ENCODE peak calls at places on chromosomes 12 and 14, in eight cellular contexts. Z is CD8-positive, alpha-beta T cell; B is cardiac muscle cell; O is tibial nerve; C is adrenal gland; E is nephron progenitor cell; L is glutamatergic neuron; Y is upper lobe of right lung. W is an unnamed sample.

GRCh38 chr12:41724216-41724615 is 420.5 kb downstream of the GXYLT1 start:
- DNase-seq in B (no peak), L (no peak), Z (no peak), E (no peak), O (no peak), C (no peak), Y (no peak), W (no peak)

GRCh38 chr12:79884401-79885006 is 50.4 kb downstream of the PPP1R12A start:
- DNase-seq in Y (no peak), C (no peak), O (no peak), E (no peak), Z (no peak), B (no peak), L (no peak), W (no peak)

GRCh38 chr14:92481386-92481785 is 32.2 kb upstream of the RIN3 start:
- DNase-seq in Z (no peak), B (peak; percentile 67), Y (no peak), C (no peak), O (no peak), L (no peak), E (no peak), W (no peak)

GRCh38 chr12:124448241-124448954 is 119.0 kb downstream of the NCOR2 start:
- DNase-seq in O (no peak), C (no peak), E (no peak), Y (no peak), L (no peak), Z (no peak), B (no peak), W (peak; percentile 62)

GRCh38 chr12:84779169-84779568 is 133.4 kb downstream of the SLC6A15 start:
- DNase-seq in O (no peak), Y (no peak), Z (no peak), L (no peak), E (no peak), B (no peak), C (no peak), W (no peak)

GRCh38 chr14:24310387-24310665 is 386 bp downstream of the LTB4R2 start:
- DNase-seq in C (no peak), L (no peak), B (no peak), Z (no peak), E (no peak), Y (no peak), O (no peak), W (no peak)

GRCh38 chr12:31736472-31736871 is 7.7 kb upstream of the AMN1 start:
- DNase-seq in Z (peak; percentile 58), L (no peak), E (no peak), O (no peak), Y (no peak), C (peak; percentile 42), B (peak; percentile 82), W (no peak)

GRCh38 chr12:86233126-86233525 is 23.1 kb downstream of the MGAT4C start:
- DNase-seq in O (no peak), E (no peak), L (no peak), C (no peak), Z (no peak), B (no peak), Y (no peak), W (no peak)

GRCh38 chr14:101024686-101025085 is 121.2 kb upstream of the RTL1 start:
- DNase-seq in Z (no peak), O (no peak), B (no peak), L (no peak), E (no peak), Y (peak; percentile 15), C (no peak), W (peak; percentile 18)

GRCh38 chr14:74739293-74740030 is 23.7 kb upstream of the YLPM1 start:
- DNase-seq in Y (no peak), C (no peak), Z (no peak), B (no peak), O (no peak), E (no peak), L (no peak), W (no peak)

GRCh38 chr14:48686650-48687049 is 899.5 kb downstream of the RPS29 start:
- DNase-seq in Y (no peak), E (no peak), B (no peak), C (no peak), Z (no peak), L (no peak), O (no peak), W (no peak)

GRCh38 chr14:48693793-48694192 is 892.4 kb downstream of the RPS29 start:
- DNase-seq in L (no peak), C (no peak), Z (no peak), O (no peak), Y (no peak), E (no peak), B (no peak), W (no peak)

GRCh38 chr14:48690349-48690748 is 895.8 kb downstream of the RPS29 start:
- DNase-seq in O (no peak), C (no peak), E (no peak), L (no peak), Z (no peak), B (no peak), Y (no peak), W (no peak)
- TF ChIP-seq CTCF in O (no peak), C (no peak), E (peak; percentile 10), L (peak; percentile 21), Z (no peak), B (no peak), Y (no peak), W (no peak)

GRCh38 chr14:76426161-76426696 is 50.3 kb downstream of the ESRRB start:
- DNase-seq in E (no peak), C (no peak), Z (no peak), L (no peak), B (no peak), Y (no peak), O (no peak), W (no peak)

GRCh38 chr14:76421662-76422061 is 45.7 kb downstream of the ESRRB start:
- DNase-seq in E (no peak), B (no peak), C (no peak), Z (no peak), L (no peak), Y (no peak), O (no peak), W (no peak)

GRCh38 chr14:76423534-76423933 is 47.6 kb downstream of the ESRRB start:
- DNase-seq in E (no peak), Z (no peak), Y (no peak), C (no peak), O (no peak), B (no peak), L (no peak), W (no peak)

GRCh38 chr14:76422662-76423061 is 46.7 kb downstream of the ESRRB start:
- DNase-seq in B (no peak), C (no peak), O (no peak), Z (no peak), L (no peak), E (no peak), Y (no peak), W (no peak)

GRCh38 chr14:76424359-76424758 is 48.4 kb downstream of the ESRRB start:
- DNase-seq in B (no peak), C (no peak), L (no peak), Z (no peak), Y (no peak), O (no peak), E (no peak), W (no peak)
- TF ChIP-seq CTCF in B (no peak), C (no peak), L (no peak), Z (no peak), Y (no peak), O (no peak), E (no peak), W (no peak)

GRCh38 chr12:50221228-50222008 is 54.2 kb upstream of the CERS5 start:
- DNase-seq in L (no peak), C (peak; percentile 22), B (peak; percentile 93), Y (no peak), Z (no peak), E (no peak), O (no peak), W (no peak)

GRCh38 chr12:50219544-50219943 is 52.4 kb upstream of the CERS5 start:
- DNase-seq in E (no peak), B (no peak), L (no peak), Z (no peak), Y (no peak), C (no peak), O (no peak), W (no peak)

GRCh38 chr12:50224026-50224692 is 57.0 kb upstream of the CERS5 start:
- DNase-seq in E (no peak), O (no peak), C (peak; percentile 35), Z (peak; percentile 25), B (no peak), Y (no peak), L (no peak), W (no peak)

GRCh38 chr12:50220357-50221061 is 53.3 kb upstream of the CERS5 start:
- DNase-seq in C (peak; percentile 16), L (no peak), Y (no peak), E (no peak), O (no peak), B (peak; percentile 81), Z (no peak), W (no peak)

GRCh38 chr12:50222275-50222783 is 55.2 kb upstream of the CERS5 start:
- DNase-seq in C (peak; percentile 62), O (peak; percentile 40), B (peak; percentile 95), Z (no peak), L (peak; percentile 55), E (peak; percentile 47), Y (no peak), W (no peak)
- TF ChIP-seq CTCF in C (peak; percentile 35), O (no peak), B (peak; percentile 55), Z (no peak), L (no peak), E (no peak), Y (peak; percentile 23), W (peak; percentile 45)

GRCh38 chr12:56591111-56591510 is 39.0 kb downstream of the BAZ2A start:
- DNase-seq in C (no peak), O (no peak), Y (no peak), E (no peak), Z (no peak), B (no peak), L (no peak), W (no peak)

GRCh38 chr12:56593909-56594621 is 36.1 kb downstream of the BAZ2A start:
- DNase-seq in L (peak; percentile 73), O (peak; percentile 31), Z (peak; percentile 66), Y (peak; percentile 68), E (peak; percentile 73), B (peak; percentile 83), C (peak; percentile 59), W (peak; percentile 82)

GRCh38 chr12:56591961-56592360 is 38.2 kb downstream of the BAZ2A start:
- DNase-seq in E (no peak), C (no peak), Y (no peak), Z (no peak), O (no peak), L (no peak), B (no peak), W (no peak)

GRCh38 chr12:56589783-56590182 is 40.3 kb downstream of the BAZ2A start:
- DNase-seq in B (no peak), Y (no peak), L (no peak), E (no peak), O (no peak), C (no peak), Z (no peak), W (no peak)

DNA sequence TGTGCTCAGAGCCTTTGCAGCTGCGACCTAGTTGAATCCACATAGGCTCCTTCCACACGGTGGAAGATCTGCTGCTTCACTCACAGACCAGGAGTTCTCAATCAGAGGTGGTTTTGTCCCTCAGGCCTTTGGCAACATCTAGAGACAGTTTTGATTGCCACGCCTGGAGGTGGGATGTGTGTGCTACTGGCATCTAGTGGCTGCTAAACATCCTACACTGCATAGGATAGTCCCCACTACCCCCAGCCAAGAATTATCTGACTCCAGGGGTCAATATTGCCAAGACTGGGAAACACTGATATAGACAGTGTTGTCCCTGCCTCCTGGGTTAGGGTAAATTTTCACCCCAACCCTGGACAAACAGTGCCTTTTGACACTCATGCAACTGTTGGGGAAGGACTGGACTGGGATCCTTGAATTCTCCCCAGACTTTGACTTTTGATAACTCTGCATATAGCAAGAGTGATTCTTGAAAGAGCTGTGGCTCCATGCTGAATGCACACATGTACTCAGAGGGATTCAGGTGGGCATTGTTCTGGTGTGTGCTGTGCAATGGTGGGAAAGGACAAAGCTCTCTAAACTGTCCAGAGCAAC is 39.8 kb downstream of the BAZ2A start:
- DNase-seq in E (no peak), B (peak; percentile 37), C (no peak), Z (no peak), Y (no peak), L (peak; percentile 38), O (no peak), W (no peak)
- TF ChIP-seq CTCF in E (peak; percentile 44), B (peak; percentile 55), C (no peak), Z (no peak), Y (peak; percentile 8), L (peak; percentile 35), O (no peak), W (no peak)

W was measured in spleen.